ENCODE peak calls at places on chromosomes 7 and 10, in ten cellular contexts. One of them, this sample, is unnamed. For H3K9me3, the result is how much of the 10 kb centered on the place peaks cover.

GRCh38 chr7:116525298-116525912 is 569 bp downstream of the CAV1 start:
- DNase-seq in endodermal cell: peak
- DNase-seq in AG04450: no peak
- DNase-seq in spleen: peak
- DNase-seq in A549: no peak
- DNase-seq in cardiac muscle cell: no peak
- DNase-seq in left ventricle myocardium inferior: peak
- DNase-seq in tibial artery: peak
- DNase-seq in OCI-LY7: no peak
- DNase-seq in CD8-positive, alpha-beta memory T cell: no peak
- DNase-seq in this sample: peak

GRCh38 chr7:122914812-122915211 is 28.6 kb upstream of the CADPS2 start:
- DNase-seq in endodermal cell: no peak
- DNase-seq in AG04450: no peak
- DNase-seq in spleen: no peak
- DNase-seq in A549: no peak
- DNase-seq in cardiac muscle cell: no peak
- DNase-seq in left ventricle myocardium inferior: no peak
- DNase-seq in tibial artery: no peak
- DNase-seq in OCI-LY7: no peak
- DNase-seq in CD8-positive, alpha-beta memory T cell: no peak
- DNase-seq in this sample: no peak

GRCh38 chr10:47033081-47033480 is 121.9 kb downstream of the PTPN20 start:
- DNase-seq in endodermal cell: no peak
- DNase-seq in AG04450: no peak
- DNase-seq in spleen: no peak
- DNase-seq in A549: no peak
- DNase-seq in cardiac muscle cell: no peak
- DNase-seq in left ventricle myocardium inferior: no peak
- DNase-seq in tibial artery: no peak
- DNase-seq in OCI-LY7: no peak
- DNase-seq in CD8-positive, alpha-beta memory T cell: no peak
- DNase-seq in this sample: no peak

GRCh38 chr10:1465421-1465902 is 271.9 kb downstream of the ADARB2 start:
- DNase-seq in endodermal cell: no peak
- DNase-seq in AG04450: no peak
- DNase-seq in spleen: no peak
- DNase-seq in A549: no peak
- DNase-seq in cardiac muscle cell: no peak
- DNase-seq in left ventricle myocardium inferior: no peak
- DNase-seq in tibial artery: no peak
- DNase-seq in OCI-LY7: no peak
- DNase-seq in CD8-positive, alpha-beta memory T cell: no peak
- DNase-seq in this sample: no peak

GRCh38 chr7:80385512-80385911 is 126.4 kb downstream of the GNAT3 start:
- DNase-seq in endodermal cell: no peak
- DNase-seq in AG04450: no peak
- DNase-seq in spleen: no peak
- DNase-seq in A549: no peak
- DNase-seq in cardiac muscle cell: no peak
- DNase-seq in left ventricle myocardium inferior: no peak
- DNase-seq in tibial artery: no peak
- DNase-seq in OCI-LY7: no peak
- DNase-seq in CD8-positive, alpha-beta memory T cell: no peak
- DNase-seq in this sample: no peak

GRCh38 chr10:88116491-88116890 is 253.1 kb downstream of the PTEN start:
- DNase-seq in endodermal cell: no peak
- DNase-seq in AG04450: no peak
- DNase-seq in spleen: no peak
- DNase-seq in A549: no peak
- DNase-seq in cardiac muscle cell: no peak
- DNase-seq in left ventricle myocardium inferior: no peak
- DNase-seq in tibial artery: no peak
- DNase-seq in OCI-LY7: peak
- DNase-seq in CD8-positive, alpha-beta memory T cell: no peak
- DNase-seq in this sample: no peak

GRCh38 chr10:70804424-70804814 is 11.3 kb upstream of the SGPL1 start:
- DNase-seq in endodermal cell: no peak
- DNase-seq in AG04450: no peak
- DNase-seq in spleen: no peak
- DNase-seq in A549: no peak
- DNase-seq in cardiac muscle cell: no peak
- DNase-seq in left ventricle myocardium inferior: no peak
- DNase-seq in tibial artery: no peak
- DNase-seq in OCI-LY7: no peak
- DNase-seq in CD8-positive, alpha-beta memory T cell: no peak
- DNase-seq in this sample: no peak

GRCh38 chr10:90674927-90675326 is 182.9 kb downstream of the HTR7 start:
- DNase-seq in endodermal cell: no peak
- DNase-seq in AG04450: peak
- DNase-seq in spleen: no peak
- DNase-seq in A549: no peak
- DNase-seq in cardiac muscle cell: no peak
- DNase-seq in left ventricle myocardium inferior: no peak
- DNase-seq in tibial artery: peak
- DNase-seq in OCI-LY7: no peak
- DNase-seq in CD8-positive, alpha-beta memory T cell: no peak
- DNase-seq in this sample: peak

GRCh38 chr10:29630205-29631048 is 4.3 kb downstream of the SVIL start:
- DNase-seq in endodermal cell: no peak
- DNase-seq in AG04450: no peak
- DNase-seq in spleen: no peak
- DNase-seq in A549: no peak
- DNase-seq in cardiac muscle cell: no peak
- DNase-seq in left ventricle myocardium inferior: no peak
- DNase-seq in tibial artery: no peak
- DNase-seq in OCI-LY7: no peak
- DNase-seq in CD8-positive, alpha-beta memory T cell: no peak
- DNase-seq in this sample: no peak

GRCh38 chr10:95408148-95408930 is 117.5 kb upstream of the PDLIM1 start:
- DNase-seq in endodermal cell: no peak
- DNase-seq in AG04450: no peak
- DNase-seq in spleen: no peak
- DNase-seq in A549: no peak
- DNase-seq in cardiac muscle cell: no peak
- DNase-seq in left ventricle myocardium inferior: no peak
- DNase-seq in tibial artery: peak
- DNase-seq in OCI-LY7: no peak
- DNase-seq in CD8-positive, alpha-beta memory T cell: no peak
- DNase-seq in this sample: peak

GRCh38 chr7:24580283-24580946 is 7.2 kb downstream of the PALS2 start:
- DNase-seq in endodermal cell: no peak
- DNase-seq in AG04450: no peak
- DNase-seq in spleen: no peak
- DNase-seq in A549: no peak
- DNase-seq in cardiac muscle cell: no peak
- DNase-seq in left ventricle myocardium inferior: no peak
- DNase-seq in tibial artery: no peak
- DNase-seq in OCI-LY7: no peak
- DNase-seq in CD8-positive, alpha-beta memory T cell: no peak
- DNase-seq in this sample: no peak

GRCh38 chr10:106185991-106186390 is 978.5 kb downstream of the SORCS1 start:
- DNase-seq in endodermal cell: no peak
- DNase-seq in AG04450: no peak
- DNase-seq in spleen: no peak
- DNase-seq in A549: no peak
- DNase-seq in cardiac muscle cell: no peak
- DNase-seq in left ventricle myocardium inferior: no peak
- DNase-seq in tibial artery: no peak
- DNase-seq in OCI-LY7: no peak
- DNase-seq in CD8-positive, alpha-beta memory T cell: no peak
- DNase-seq in this sample: no peak

GRCh38 chr10:69801434-69802315 is at the start of gene COL13A1:
- DNase-seq in endodermal cell: peak
- DNase-seq in AG04450: no peak
- DNase-seq in spleen: peak
- DNase-seq in A549: peak
- DNase-seq in cardiac muscle cell: peak
- DNase-seq in left ventricle myocardium inferior: peak
- DNase-seq in tibial artery: peak
- DNase-seq in OCI-LY7: no peak
- DNase-seq in CD8-positive, alpha-beta memory T cell: no peak
- DNase-seq in this sample: peak

GRCh38 chr7:150368098-150368883 is at the start of gene REPIN1:
- DNase-seq in endodermal cell: peak
- DNase-seq in AG04450: peak
- DNase-seq in spleen: peak
- DNase-seq in A549: peak
- DNase-seq in cardiac muscle cell: peak
- DNase-seq in left ventricle myocardium inferior: peak
- DNase-seq in tibial artery: peak
- DNase-seq in OCI-LY7: peak
- DNase-seq in CD8-positive, alpha-beta memory T cell: peak
- DNase-seq in this sample: peak

GRCh38 chr10:33289776-33290175 is 44.7 kb downstream of the NRP1 start:
- DNase-seq in endodermal cell: no peak
- DNase-seq in AG04450: no peak
- DNase-seq in spleen: no peak
- DNase-seq in A549: no peak
- DNase-seq in cardiac muscle cell: no peak
- DNase-seq in left ventricle myocardium inferior: no peak
- DNase-seq in tibial artery: no peak
- DNase-seq in OCI-LY7: no peak
- DNase-seq in CD8-positive, alpha-beta memory T cell: no peak
- DNase-seq in this sample: no peak

GRCh38 chr7:44080118-44080517 is 2.2 kb downstream of the POLM start:
- DNase-seq in endodermal cell: no peak
- DNase-seq in AG04450: no peak
- DNase-seq in spleen: peak
- DNase-seq in A549: no peak
- DNase-seq in cardiac muscle cell: no peak
- DNase-seq in left ventricle myocardium inferior: peak
- DNase-seq in tibial artery: no peak
- DNase-seq in OCI-LY7: no peak
- DNase-seq in CD8-positive, alpha-beta memory T cell: no peak
- DNase-seq in this sample: no peak
- H3K4me3 ChIP-seq in endodermal cell: no peak
- H3K4me3 ChIP-seq in AG04450: no peak
- H3K4me3 ChIP-seq in spleen: no peak
- H3K4me3 ChIP-seq in A549: no peak
- H3K4me3 ChIP-seq in cardiac muscle cell: no peak
- H3K4me3 ChIP-seq in left ventricle myocardium inferior: no peak
- H3K4me3 ChIP-seq in tibial artery: no peak
- H3K4me3 ChIP-seq in OCI-LY7: peak
- H3K4me3 ChIP-seq in CD8-positive, alpha-beta memory T cell: no peak
- H3K4me3 ChIP-seq in this sample: no peak

DNA sequence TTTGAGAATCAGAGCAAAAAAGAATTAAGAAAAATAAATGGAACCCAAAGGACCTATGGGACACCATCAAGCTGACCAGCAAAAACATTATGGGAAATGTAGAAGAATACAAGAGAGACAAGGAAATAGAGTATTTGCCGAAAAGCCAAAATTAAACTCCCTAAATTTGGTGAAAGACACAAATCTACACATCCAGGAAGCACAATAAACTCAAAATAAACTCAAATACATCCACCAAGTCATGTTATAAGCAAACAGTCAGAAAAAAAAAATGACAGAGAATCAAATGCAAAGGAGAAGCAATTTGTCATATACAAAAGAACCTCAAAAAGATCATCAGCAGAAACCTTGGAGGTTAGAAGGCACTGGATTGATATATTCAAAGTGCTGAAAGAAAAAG is 105.4 kb downstream of the ZNF33B start:
- DNase-seq in endodermal cell: no peak
- DNase-seq in AG04450: no peak
- DNase-seq in spleen: no peak
- DNase-seq in A549: no peak
- DNase-seq in cardiac muscle cell: no peak
- DNase-seq in left ventricle myocardium inferior: no peak
- DNase-seq in tibial artery: no peak
- DNase-seq in OCI-LY7: no peak
- DNase-seq in CD8-positive, alpha-beta memory T cell: no peak
- DNase-seq in this sample: no peak
- H3K9me3 ChIP-seq in endodermal cell: half or more
- H3K9me3 ChIP-seq in AG04450: under half
- H3K9me3 ChIP-seq in spleen: half or more
- H3K9me3 ChIP-seq in A549: under half
- H3K9me3 ChIP-seq in cardiac muscle cell: under half
- H3K9me3 ChIP-seq in left ventricle myocardium inferior: half or more
- H3K9me3 ChIP-seq in tibial artery: under half
- H3K9me3 ChIP-seq in OCI-LY7: under half
- H3K9me3 ChIP-seq in CD8-positive, alpha-beta memory T cell: under half
- H3K9me3 ChIP-seq in this sample: under half

DNA sequence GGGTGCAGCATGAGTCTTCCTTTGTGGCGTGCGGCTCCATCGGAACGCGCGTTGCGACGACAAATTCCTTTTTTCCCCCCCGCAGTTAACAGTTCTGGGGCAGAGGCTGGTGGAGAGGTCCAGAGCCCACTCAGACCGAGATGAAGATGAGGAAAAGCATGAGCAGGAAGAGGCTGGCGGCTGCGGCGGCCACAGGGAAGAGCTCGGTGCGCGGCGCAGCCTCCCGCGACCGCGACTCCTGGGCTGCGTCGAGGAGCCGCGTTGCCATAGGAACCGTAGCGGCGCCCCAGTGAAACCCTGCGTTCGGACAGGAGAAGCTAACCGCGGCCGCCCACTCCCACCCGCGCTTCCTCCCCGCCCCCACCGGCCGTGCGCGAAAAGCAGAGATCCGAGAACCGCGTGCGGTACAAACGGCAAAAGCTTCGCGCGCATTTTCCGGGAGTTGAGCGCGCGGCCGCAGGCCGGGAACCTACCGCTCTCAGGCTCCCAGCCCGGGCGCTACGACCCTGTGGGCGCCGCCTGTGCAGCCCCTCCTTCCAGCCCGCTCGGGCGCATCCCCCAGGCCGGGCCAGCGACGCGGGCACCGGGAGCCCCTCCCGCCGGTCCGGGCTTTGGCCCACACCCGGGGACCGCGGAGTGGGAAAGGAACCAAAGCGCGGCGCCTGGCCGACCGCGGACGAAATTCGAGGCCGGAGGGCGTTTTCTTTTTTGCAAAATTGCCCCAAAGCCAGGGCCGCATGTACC is 130.7 kb downstream of the SPAG6 start:
- DNase-seq in endodermal cell: no peak
- DNase-seq in AG04450: no peak
- DNase-seq in spleen: no peak
- DNase-seq in A549: no peak
- DNase-seq in cardiac muscle cell: peak
- DNase-seq in left ventricle myocardium inferior: no peak
- DNase-seq in tibial artery: no peak
- DNase-seq in OCI-LY7: no peak
- DNase-seq in CD8-positive, alpha-beta memory T cell: peak
- DNase-seq in this sample: peak
- H3K4me3 ChIP-seq in endodermal cell: peak
- H3K4me3 ChIP-seq in AG04450: peak
- H3K4me3 ChIP-seq in spleen: peak
- H3K4me3 ChIP-seq in A549: peak
- H3K4me3 ChIP-seq in cardiac muscle cell: peak
- H3K4me3 ChIP-seq in left ventricle myocardium inferior: peak
- H3K4me3 ChIP-seq in tibial artery: peak
- H3K4me3 ChIP-seq in OCI-LY7: no peak
- H3K4me3 ChIP-seq in CD8-positive, alpha-beta memory T cell: peak
- H3K4me3 ChIP-seq in this sample: peak

DNA sequence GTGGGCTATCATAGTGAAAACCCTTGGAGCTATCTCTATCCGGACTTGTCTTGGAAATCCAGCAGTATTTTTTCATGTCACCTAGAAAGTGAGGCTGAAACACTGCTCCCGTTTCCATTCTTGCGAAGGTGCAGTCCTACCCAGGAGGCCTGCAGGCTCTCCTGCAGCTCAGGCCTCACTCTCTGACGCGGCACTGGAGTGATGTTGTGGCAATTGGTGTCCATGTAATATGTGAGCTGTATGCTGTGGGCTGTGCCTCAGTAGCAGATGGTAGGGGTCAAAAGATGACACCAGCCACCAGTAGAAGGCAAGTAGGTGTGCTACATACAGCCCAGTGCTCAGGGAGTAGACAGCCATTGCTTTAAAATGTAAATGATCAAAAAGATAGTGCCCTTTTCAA is 28.1 kb upstream of the ZNF680 start:
- DNase-seq in endodermal cell: no peak
- DNase-seq in AG04450: no peak
- DNase-seq in spleen: no peak
- DNase-seq in A549: no peak
- DNase-seq in cardiac muscle cell: no peak
- DNase-seq in left ventricle myocardium inferior: no peak
- DNase-seq in tibial artery: no peak
- DNase-seq in OCI-LY7: no peak
- DNase-seq in CD8-positive, alpha-beta memory T cell: no peak
- DNase-seq in this sample: no peak
- H3K9me3 ChIP-seq in endodermal cell: under half
- H3K9me3 ChIP-seq in AG04450: under half
- H3K9me3 ChIP-seq in spleen: under half
- H3K9me3 ChIP-seq in A549: under half
- H3K9me3 ChIP-seq in cardiac muscle cell: under half
- H3K9me3 ChIP-seq in left ventricle myocardium inferior: under half
- H3K9me3 ChIP-seq in tibial artery: under half
- H3K9me3 ChIP-seq in OCI-LY7: under half
- H3K9me3 ChIP-seq in CD8-positive, alpha-beta memory T cell: under half
- H3K9me3 ChIP-seq in this sample: under half